ENCODE peak calls at places on chromosomes 4 and X, in seven cellular contexts. W is AG10803, F is small intestine, U is A172, O is HepG2, I is HT1080, G is ELF-1. P is an unnamed sample.

GRCh38 chr4:39526810-39527295 is 386 bp downstream of the UGDH start:
- DNase-seq in W (no peak), F (peak), U (peak), O (no peak), I (no peak), G (no peak), P (no peak)

GRCh38 chrX:42996861-42997260 is 218.9 kb upstream of the PPP1R2C start:
- DNase-seq in W (no peak), F (no peak), U (no peak), O (no peak), I (no peak), G (no peak), P (no peak)

GRCh38 chr4:187569871-187570270 is 425.7 kb upstream of the ZFP42 start:
- DNase-seq in W (peak), F (no peak), U (no peak), O (no peak), I (no peak), G (no peak), P (no peak)

GRCh38 chr4:145507636-145508035 is 26.0 kb downstream of the SMAD1 start:
- DNase-seq in W (no peak), F (peak), U (peak), O (peak), I (peak), G (no peak), P (no peak)

GRCh38 chr4:108622022-108622421 is 1.6 kb downstream of the RPL34 start:
- DNase-seq in W (no peak), F (no peak), U (no peak), O (no peak), I (no peak), G (no peak), P (no peak)

GRCh38 chr4:142194905-142195304 is 558.5 kb downstream of the IL15 start:
- DNase-seq in W (peak), F (no peak), U (no peak), O (no peak), I (no peak), G (no peak), P (no peak)

GRCh38 chrX:143455045-143455444 is 62.2 kb downstream of the SPANXN3 start:
- DNase-seq in W (no peak), F (no peak), U (no peak), O (no peak), I (no peak), G (no peak), P (no peak)

GRCh38 chr4:169220854-169221311 is 49.9 kb downstream of the SH3RF1 start:
- DNase-seq in W (no peak), F (no peak), U (no peak), O (no peak), I (no peak), G (no peak), P (no peak)

GRCh38 chr4:29081230-29081955 is 1638.8 kb upstream of the PCDH7 start:
- DNase-seq in W (no peak), F (no peak), U (peak), O (no peak), I (peak), G (no peak), P (no peak)

GRCh38 chrX:149461746-149462145 is 43.4 kb downstream of the IDS start:
- DNase-seq in W (no peak), F (no peak), U (no peak), O (no peak), I (no peak), G (no peak), P (no peak)

GRCh38 chr4:154076921-154077320 is 288.0 kb upstream of the SFRP2 start:
- DNase-seq in W (peak), F (no peak), U (peak), O (no peak), I (peak), G (no peak), P (no peak)

GRCh38 chrX:119757979-119758681 is at the start of gene SOWAHD:
- DNase-seq in W (no peak), F (peak), U (no peak), O (peak), I (no peak), G (peak), P (peak)

P was measured in H9.